ENCODE peak calls at places on chromosomes 6 and 20, in seven cellular contexts. G is effector memory CD4-positive, alpha-beta T cell; D is CD8-positive, alpha-beta T cell; Q is lung; E is Peyer's patch; P is skeletal muscle cell; Y is iPS DF 6.9. U is an unnamed sample.

GRCh38 chr20:2705931-2706645 is 13.5 kb downstream of the EBF4 start:
- DNase-seq in G (no peak), D (no peak), Q (peak), E (no peak), P (no peak), Y (no peak), U (no peak)

GRCh38 chr6:1817033-1817761 is 207.5 kb downstream of the FOXC1 start:
- DNase-seq in G (no peak), D (no peak), Q (no peak), E (no peak), P (peak), Y (no peak), U (no peak)

GRCh38 chr6:15413558-15414257 is 167.8 kb downstream of the JARID2 start:
- DNase-seq in G (no peak), D (no peak), Q (no peak), E (no peak), P (no peak), Y (no peak), U (no peak)

GRCh38 chr6:149336529-149336928 is 19.0 kb downstream of the TAB2 start:
- DNase-seq in G (no peak), D (no peak), Q (no peak), E (no peak), P (no peak), Y (no peak), U (no peak)

GRCh38 chr6:8017276-8017701 is 46.9 kb downstream of the BLOC1S5 start:
- DNase-seq in G (no peak), D (no peak), Q (no peak), E (no peak), P (no peak), Y (no peak), U (no peak)

GRCh38 chr6:79421707-79422484 is 115.3 kb downstream of the LCA5 start:
- DNase-seq in G (no peak), D (no peak), Q (no peak), E (no peak), P (peak), Y (no peak), U (peak)

GRCh38 chr20:32052090-32052791 is at the start of gene HCK:
- DNase-seq in G (no peak), D (no peak), Q (peak), E (no peak), P (no peak), Y (no peak), U (no peak)

GRCh38 chr6:118565317-118565960 is 17.3 kb downstream of the PLN start:
- DNase-seq in G (no peak), D (no peak), Q (no peak), E (no peak), P (no peak), Y (peak), U (no peak)

GRCh38 chr20:32763202-32763999 is 1.2 kb downstream of the DNMT3B start:
- DNase-seq in G (no peak), D (no peak), Q (no peak), E (no peak), P (no peak), Y (no peak), U (no peak)

GRCh38 chr6:34425132-34425497 is 754 bp downstream of the RPS10 start:
- DNase-seq in G (no peak), D (no peak), Q (no peak), E (no peak), P (no peak), Y (no peak), U (no peak)

GRCh38 chr20:25310921-25311728 is 63.2 kb downstream of the PYGB start:
- DNase-seq in G (no peak), D (no peak), Q (no peak), E (no peak), P (peak), Y (no peak), U (no peak)
- H3K4me3 ChIP-seq in G (peak), D (no peak), Q (no peak), E (peak), P (peak), Y (no peak), U (no peak)

GRCh38 chr20:47351643-47352331 is 4.7 kb downstream of the ZMYND8 start:
- DNase-seq in G (no peak), D (no peak), Q (no peak), E (no peak), P (no peak), Y (no peak), U (no peak)

GRCh38 chr20:47350181-47350550 is 6.3 kb downstream of the ZMYND8 start:
- DNase-seq in G (no peak), D (no peak), Q (no peak), E (no peak), P (no peak), Y (no peak), U (no peak)

GRCh38 chr20:47349365-47350180 is 6.9 kb downstream of the ZMYND8 start:
- DNase-seq in G (no peak), D (no peak), Q (no peak), E (no peak), P (no peak), Y (no peak), U (no peak)

GRCh38 chr20:47352332-47353223 is 3.9 kb downstream of the ZMYND8 start:
- DNase-seq in G (no peak), D (no peak), Q (peak), E (no peak), P (no peak), Y (no peak), U (no peak)

DNA sequence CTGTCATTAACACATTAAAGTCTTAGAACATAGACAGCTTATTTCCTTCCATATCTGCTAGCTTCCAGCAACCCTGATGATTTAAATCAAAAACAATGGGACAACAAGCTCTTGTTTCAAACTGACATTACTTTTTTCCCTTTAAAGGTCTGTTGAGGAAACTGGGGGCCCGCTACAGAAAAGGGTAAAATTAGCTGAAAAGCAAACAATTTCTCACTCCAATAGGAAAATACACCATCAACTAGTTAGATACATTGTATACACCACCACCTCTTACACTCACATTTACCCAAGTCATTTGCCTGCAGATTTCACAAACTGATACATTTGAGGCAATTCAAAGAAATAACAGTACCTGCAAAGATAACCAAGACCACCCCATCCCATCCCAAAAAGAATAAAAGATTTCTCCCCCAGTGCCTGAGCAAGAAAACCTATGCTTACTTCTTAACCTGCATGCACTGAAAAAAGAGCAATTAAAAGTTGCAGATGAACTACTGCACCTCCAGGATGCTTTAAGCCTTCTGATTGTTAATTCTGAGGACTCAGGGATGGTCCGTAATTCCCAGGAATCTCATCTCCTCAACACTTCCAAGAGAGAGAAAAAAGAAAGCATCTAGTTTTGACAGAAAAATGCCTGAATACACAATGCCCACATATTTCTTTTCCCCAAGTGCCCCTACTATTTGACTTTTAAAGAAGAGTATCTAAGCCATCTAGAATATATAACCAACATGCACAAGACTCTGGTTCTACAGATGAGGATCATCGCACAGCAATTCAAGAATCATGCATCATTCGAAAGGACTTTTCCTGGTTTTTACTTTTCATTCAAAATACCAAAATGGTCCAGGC is 5.6 kb downstream of the ZMYND8 start:
- DNase-seq in G (no peak), D (no peak), Q (no peak), E (no peak), P (no peak), Y (no peak), U (no peak)
- H3K4me3 ChIP-seq in G (no peak), D (no peak), Q (no peak), E (peak), P (peak), Y (no peak), U (no peak)

DNA sequence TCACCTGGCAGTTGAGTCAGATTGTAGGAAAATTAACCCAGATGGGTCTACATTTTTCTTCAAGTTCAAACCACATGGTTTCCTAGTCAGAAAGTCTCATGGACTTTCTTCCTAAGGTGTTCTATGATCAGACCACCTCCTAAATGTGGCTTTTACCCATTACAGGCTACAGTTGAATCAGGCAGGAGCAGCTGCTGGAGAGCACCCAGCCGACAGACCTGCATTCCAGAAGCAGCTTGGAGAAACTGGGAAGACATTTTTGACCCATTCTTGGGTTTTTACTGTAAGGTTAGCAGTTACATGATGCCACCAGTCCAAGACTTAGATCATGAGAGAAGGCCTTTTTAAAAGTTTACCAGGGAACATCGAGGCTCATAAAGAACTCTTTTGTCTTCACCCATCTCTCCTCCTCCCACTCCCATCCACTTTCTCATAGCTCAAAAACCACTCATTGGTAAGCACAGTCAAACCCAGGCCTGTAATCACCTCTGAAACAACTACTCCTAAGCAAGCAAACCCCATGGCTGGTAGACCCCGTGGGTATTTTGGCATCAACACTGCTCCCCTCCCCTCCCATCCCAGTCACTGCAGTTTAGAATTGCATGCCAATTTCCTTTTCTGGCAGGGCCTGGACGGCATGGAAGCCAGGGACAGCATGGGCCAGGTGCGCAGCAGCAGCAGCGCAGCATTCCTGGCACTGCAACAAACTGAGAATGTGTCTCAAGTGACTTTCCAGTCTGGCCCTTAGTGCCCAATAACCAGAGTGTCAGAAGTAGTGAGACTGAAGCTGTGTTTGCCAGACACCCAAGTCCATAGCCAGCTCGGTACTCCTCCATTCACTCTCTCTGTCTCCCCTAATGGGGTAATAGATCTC is 113.6 kb downstream of the CLIC5 start:
- DNase-seq in G (no peak), D (no peak), Q (no peak), E (no peak), P (no peak), Y (no peak), U (no peak)
- H3K4me3 ChIP-seq in G (no peak), D (no peak), Q (no peak), E (no peak), P (no peak), Y (no peak), U (no peak)

DNA sequence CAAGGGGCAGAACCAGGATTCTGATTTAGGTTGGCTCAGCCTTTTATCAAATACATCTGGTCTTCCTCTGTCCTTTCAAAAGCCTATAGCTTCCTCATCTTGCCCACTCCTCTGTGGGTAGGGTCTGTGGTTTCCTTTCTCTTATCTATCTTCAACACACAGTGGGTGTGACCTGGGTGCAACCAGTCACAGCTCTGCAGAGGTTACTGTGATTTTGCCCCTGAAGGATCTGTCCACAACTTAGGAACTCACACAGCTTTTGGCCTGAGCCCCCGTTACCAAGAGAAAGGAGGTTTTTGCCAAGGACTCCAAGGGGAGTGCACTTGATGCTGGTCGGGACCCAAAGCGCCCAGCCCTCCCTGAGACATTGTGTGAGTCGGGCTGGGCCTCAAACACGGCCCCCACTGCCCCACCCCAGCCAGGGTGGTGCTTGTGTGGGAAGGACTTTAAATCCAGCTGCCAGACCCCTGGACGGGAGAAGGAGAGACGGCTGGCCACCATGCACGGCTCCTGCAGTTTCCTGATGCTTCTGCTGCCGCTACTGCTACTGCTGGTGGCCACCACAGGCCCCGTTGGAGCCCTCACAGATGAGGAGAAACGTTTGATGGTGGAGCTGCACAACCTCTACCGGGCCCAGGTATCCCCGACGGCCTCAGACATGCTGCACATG is at the start of gene PI16:
- DNase-seq in G (no peak), D (no peak), Q (no peak), E (no peak), P (no peak), Y (no peak), U (no peak)
- H3K4me3 ChIP-seq in G (peak), D (no peak), Q (no peak), E (no peak), P (no peak), Y (no peak), U (no peak)

U was measured in kidney epithelial cell.